ENCODE peak calls at places on chromosomes 16 and 17, in ten cellular contexts. One of them, this sample, is unnamed.

GRCh38 chr16:76204249-76204648 is 73.0 kb upstream of the CNTNAP4 start:
- DNase-seq in Daoy: no peak
- DNase-seq in astrocyte of the hippocampus: no peak
- DNase-seq in T-helper 17 cell: no peak
- DNase-seq in AG09309: no peak
- DNase-seq in activated CD4-positive, alpha-beta T cell treated with anti-CD3 and anti-CD28 coated beads, Interleukin-2, amount 50 U/mL, for 24 hours: no peak
- DNase-seq in mucosa of gallbladder: no peak
- DNase-seq in neural crest cell: no peak
- DNase-seq in naive thymus-derived CD8-positive, alpha-beta T cell: no peak
- DNase-seq in iPS DF 19.7: no peak
- DNase-seq in this sample: no peak

GRCh38 chr17:63635787-63636186 is 13.6 kb downstream of the MAP3K3 start:
- DNase-seq in activated CD4-positive, alpha-beta T cell treated with anti-CD3 and anti-CD28 coated beads, Interleukin-2, amount 50 U/mL, for 24 hours: no peak
- DNase-seq in astrocyte of the hippocampus: peak
- DNase-seq in Daoy: no peak
- DNase-seq in neural crest cell: no peak
- DNase-seq in AG09309: no peak
- DNase-seq in naive thymus-derived CD8-positive, alpha-beta T cell: no peak
- DNase-seq in mucosa of gallbladder: no peak
- DNase-seq in T-helper 17 cell: no peak
- DNase-seq in iPS DF 19.7: no peak
- DNase-seq in this sample: no peak

GRCh38 chr16:84826558-84826941 is 6.8 kb downstream of the CRISPLD2 start:
- DNase-seq in iPS DF 19.7: no peak
- DNase-seq in mucosa of gallbladder: no peak
- DNase-seq in astrocyte of the hippocampus: no peak
- DNase-seq in activated CD4-positive, alpha-beta T cell treated with anti-CD3 and anti-CD28 coated beads, Interleukin-2, amount 50 U/mL, for 24 hours: no peak
- DNase-seq in T-helper 17 cell: no peak
- DNase-seq in AG09309: no peak
- DNase-seq in naive thymus-derived CD8-positive, alpha-beta T cell: no peak
- DNase-seq in Daoy: peak
- DNase-seq in neural crest cell: no peak
- DNase-seq in this sample: no peak

GRCh38 chr16:30882429-30883310 is 11.2 kb downstream of the BCL7C start:
- DNase-seq in iPS DF 19.7: no peak
- DNase-seq in AG09309: no peak
- DNase-seq in T-helper 17 cell: no peak
- DNase-seq in neural crest cell: no peak
- DNase-seq in astrocyte of the hippocampus: no peak
- DNase-seq in naive thymus-derived CD8-positive, alpha-beta T cell: no peak
- DNase-seq in Daoy: no peak
- DNase-seq in activated CD4-positive, alpha-beta T cell treated with anti-CD3 and anti-CD28 coated beads, Interleukin-2, amount 50 U/mL, for 24 hours: no peak
- DNase-seq in mucosa of gallbladder: no peak
- DNase-seq in this sample: no peak

GRCh38 chr16:7025616-7026190 is 306.9 kb upstream of the RBFOX1 start:
- DNase-seq in Daoy: peak
- DNase-seq in naive thymus-derived CD8-positive, alpha-beta T cell: no peak
- DNase-seq in astrocyte of the hippocampus: peak
- DNase-seq in activated CD4-positive, alpha-beta T cell treated with anti-CD3 and anti-CD28 coated beads, Interleukin-2, amount 50 U/mL, for 24 hours: no peak
- DNase-seq in mucosa of gallbladder: peak
- DNase-seq in neural crest cell: peak
- DNase-seq in iPS DF 19.7: no peak
- DNase-seq in AG09309: no peak
- DNase-seq in T-helper 17 cell: no peak
- DNase-seq in this sample: peak

GRCh38 chr16:79363035-79363434 is 237.5 kb downstream of the MAF start:
- DNase-seq in iPS DF 19.7: no peak
- DNase-seq in Daoy: no peak
- DNase-seq in astrocyte of the hippocampus: no peak
- DNase-seq in neural crest cell: no peak
- DNase-seq in naive thymus-derived CD8-positive, alpha-beta T cell: no peak
- DNase-seq in T-helper 17 cell: no peak
- DNase-seq in AG09309: no peak
- DNase-seq in mucosa of gallbladder: no peak
- DNase-seq in activated CD4-positive, alpha-beta T cell treated with anti-CD3 and anti-CD28 coated beads, Interleukin-2, amount 50 U/mL, for 24 hours: no peak
- DNase-seq in this sample: no peak

GRCh38 chr17:28882154-28882895 is 15.2 kb downstream of the FLOT2 start:
- DNase-seq in astrocyte of the hippocampus: no peak
- DNase-seq in activated CD4-positive, alpha-beta T cell treated with anti-CD3 and anti-CD28 coated beads, Interleukin-2, amount 50 U/mL, for 24 hours: no peak
- DNase-seq in naive thymus-derived CD8-positive, alpha-beta T cell: no peak
- DNase-seq in mucosa of gallbladder: no peak
- DNase-seq in AG09309: no peak
- DNase-seq in Daoy: no peak
- DNase-seq in neural crest cell: no peak
- DNase-seq in iPS DF 19.7: no peak
- DNase-seq in T-helper 17 cell: no peak
- DNase-seq in this sample: no peak

GRCh38 chr16:30652718-30653117 is 2.0 kb downstream of the PRR14 start:
- DNase-seq in activated CD4-positive, alpha-beta T cell treated with anti-CD3 and anti-CD28 coated beads, Interleukin-2, amount 50 U/mL, for 24 hours: no peak
- DNase-seq in neural crest cell: no peak
- DNase-seq in astrocyte of the hippocampus: no peak
- DNase-seq in iPS DF 19.7: no peak
- DNase-seq in mucosa of gallbladder: no peak
- DNase-seq in T-helper 17 cell: no peak
- DNase-seq in AG09309: no peak
- DNase-seq in Daoy: no peak
- DNase-seq in naive thymus-derived CD8-positive, alpha-beta T cell: no peak
- DNase-seq in this sample: no peak

GRCh38 chr16:67278773-67279295 is 498 bp upstream of the PLEKHG4 start:
- DNase-seq in activated CD4-positive, alpha-beta T cell treated with anti-CD3 and anti-CD28 coated beads, Interleukin-2, amount 50 U/mL, for 24 hours: peak
- DNase-seq in naive thymus-derived CD8-positive, alpha-beta T cell: peak
- DNase-seq in T-helper 17 cell: peak
- DNase-seq in iPS DF 19.7: no peak
- DNase-seq in Daoy: peak
- DNase-seq in mucosa of gallbladder: peak
- DNase-seq in AG09309: no peak
- DNase-seq in astrocyte of the hippocampus: no peak
- DNase-seq in neural crest cell: no peak
- DNase-seq in this sample: no peak

GRCh38 chr16:19837331-19837943 is 47.2 kb downstream of the GPRC5B start:
- DNase-seq in iPS DF 19.7: no peak
- DNase-seq in neural crest cell: no peak
- DNase-seq in astrocyte of the hippocampus: peak
- DNase-seq in Daoy: no peak
- DNase-seq in T-helper 17 cell: no peak
- DNase-seq in mucosa of gallbladder: no peak
- DNase-seq in naive thymus-derived CD8-positive, alpha-beta T cell: no peak
- DNase-seq in AG09309: no peak
- DNase-seq in activated CD4-positive, alpha-beta T cell treated with anti-CD3 and anti-CD28 coated beads, Interleukin-2, amount 50 U/mL, for 24 hours: no peak
- DNase-seq in this sample: no peak

GRCh38 chr17:50199651-50200446 is 1.6 kb downstream of the COL1A1 start:
- DNase-seq in astrocyte of the hippocampus: peak
- DNase-seq in neural crest cell: no peak
- DNase-seq in Daoy: peak
- DNase-seq in activated CD4-positive, alpha-beta T cell treated with anti-CD3 and anti-CD28 coated beads, Interleukin-2, amount 50 U/mL, for 24 hours: peak
- DNase-seq in mucosa of gallbladder: peak
- DNase-seq in AG09309: no peak
- DNase-seq in iPS DF 19.7: no peak
- DNase-seq in naive thymus-derived CD8-positive, alpha-beta T cell: peak
- DNase-seq in T-helper 17 cell: peak
- DNase-seq in this sample: peak

GRCh38 chr17:38428643-38429371 is 543 bp downstream of the ARHGAP23 start:
- DNase-seq in naive thymus-derived CD8-positive, alpha-beta T cell: no peak
- DNase-seq in Daoy: peak
- DNase-seq in neural crest cell: no peak
- DNase-seq in AG09309: no peak
- DNase-seq in activated CD4-positive, alpha-beta T cell treated with anti-CD3 and anti-CD28 coated beads, Interleukin-2, amount 50 U/mL, for 24 hours: no peak
- DNase-seq in iPS DF 19.7: no peak
- DNase-seq in astrocyte of the hippocampus: peak
- DNase-seq in T-helper 17 cell: no peak
- DNase-seq in mucosa of gallbladder: no peak
- DNase-seq in this sample: no peak

GRCh38 chr17:2815781-2816185 is 19.5 kb downstream of the RAP1GAP2 start:
- DNase-seq in activated CD4-positive, alpha-beta T cell treated with anti-CD3 and anti-CD28 coated beads, Interleukin-2, amount 50 U/mL, for 24 hours: no peak
- DNase-seq in Daoy: no peak
- DNase-seq in neural crest cell: no peak
- DNase-seq in naive thymus-derived CD8-positive, alpha-beta T cell: no peak
- DNase-seq in astrocyte of the hippocampus: peak
- DNase-seq in mucosa of gallbladder: no peak
- DNase-seq in AG09309: no peak
- DNase-seq in iPS DF 19.7: no peak
- DNase-seq in T-helper 17 cell: no peak
- DNase-seq in this sample: no peak